ENCODE peak calls at places on chromosomes 2 and 18, in four cellular contexts. R is Karpas-422, I is astrocyte, C is IMR-90. T is an unnamed sample.

GRCh38 chr2:202035941-202036372 is 2.3 kb downstream of the FZD7 start:
- DNase-seq in R (no peak), I (peak), C (peak), T (no peak)

GRCh38 chr2:19758658-19759057 is 143.1 kb downstream of the TTC32 start:
- DNase-seq in I (no peak), C (no peak), R (no peak), T (no peak)

GRCh38 chr2:149050188-149050587 is 11.7 kb downstream of the LYPD6B start:
- DNase-seq in C (peak), I (peak), R (no peak), T (no peak)

GRCh38 chr2:139925903-139926302 is 1145.7 kb upstream of the NXPH2 start:
- DNase-seq in R (no peak), C (no peak), I (no peak), T (no peak)

GRCh38 chr2:40230717-40231300 is 221.1 kb downstream of the SLC8A1 start:
- DNase-seq in C (no peak), I (no peak), R (no peak), T (no peak)

GRCh38 chr18:55323051-55323994 is 264.7 kb downstream of the TCF4 start:
- DNase-seq in C (peak), R (peak), I (no peak), T (peak)

GRCh38 chr2:127094509-127095366 is 12.2 kb downstream of the BIN1 start:
- DNase-seq in I (peak), R (no peak), C (peak), T (no peak)

GRCh38 chr2:66569974-66570373 is 135.0 kb downstream of the MEIS1 start:
- DNase-seq in R (no peak), C (no peak), I (no peak), T (no peak)

GRCh38 chr2:657766-658165 is 19.4 kb downstream of the TMEM18 start:
- DNase-seq in R (no peak), C (no peak), I (no peak), T (no peak)

GRCh38 chr2:80326214-80326613 is 21.7 kb upstream of the LRRTM1 start:
- DNase-seq in I (peak), C (peak), R (peak), T (peak)

GRCh38 chr2:183244300-183244849 is 120.1 kb downstream of the NUP35 start:
- DNase-seq in C (no peak), R (no peak), I (no peak), T (no peak)

GRCh38 chr2:54808642-54809041 is 85.2 kb downstream of the EML6 start:
- DNase-seq in R (no peak), C (peak), I (no peak), T (no peak)

GRCh38 chr2:68732533-68732932 is 2.1 kb upstream of the ARHGAP25 start:
- DNase-seq in C (no peak), I (no peak), R (no peak), T (no peak)

GRCh38 chr2:68734688-68735525 is at the start of gene ARHGAP25:
- DNase-seq in R (peak), C (no peak), I (no peak), T (peak)

GRCh38 chr2:68736086-68736485 is 1.5 kb downstream of the ARHGAP25 start:
- DNase-seq in I (no peak), R (peak), C (no peak), T (no peak)

GRCh38 chr2:68733365-68733764 is 1.2 kb upstream of the ARHGAP25 start:
- DNase-seq in I (no peak), C (no peak), R (peak), T (no peak)

GRCh38 chr2:68734176-68734575 is 435 bp upstream of the ARHGAP25 start:
- DNase-seq in I (no peak), R (peak), C (no peak), T (no peak)
- H3K4me3 ChIP-seq in I (no peak), R (peak), C (no peak), T (peak)

GRCh38 chr2:177759443-177759842 is 313.1 kb downstream of the PDE11A start:
- DNase-seq in C (no peak), R (no peak), I (no peak), T (no peak)

GRCh38 chr2:177758591-177759371 is 313.8 kb downstream of the PDE11A start:
- DNase-seq in C (peak), R (peak), I (peak), T (no peak)

GRCh38 chr2:177767768-177768167 is 304.8 kb downstream of the PDE11A start:
- DNase-seq in C (no peak), I (no peak), R (no peak), T (no peak)

DNA sequence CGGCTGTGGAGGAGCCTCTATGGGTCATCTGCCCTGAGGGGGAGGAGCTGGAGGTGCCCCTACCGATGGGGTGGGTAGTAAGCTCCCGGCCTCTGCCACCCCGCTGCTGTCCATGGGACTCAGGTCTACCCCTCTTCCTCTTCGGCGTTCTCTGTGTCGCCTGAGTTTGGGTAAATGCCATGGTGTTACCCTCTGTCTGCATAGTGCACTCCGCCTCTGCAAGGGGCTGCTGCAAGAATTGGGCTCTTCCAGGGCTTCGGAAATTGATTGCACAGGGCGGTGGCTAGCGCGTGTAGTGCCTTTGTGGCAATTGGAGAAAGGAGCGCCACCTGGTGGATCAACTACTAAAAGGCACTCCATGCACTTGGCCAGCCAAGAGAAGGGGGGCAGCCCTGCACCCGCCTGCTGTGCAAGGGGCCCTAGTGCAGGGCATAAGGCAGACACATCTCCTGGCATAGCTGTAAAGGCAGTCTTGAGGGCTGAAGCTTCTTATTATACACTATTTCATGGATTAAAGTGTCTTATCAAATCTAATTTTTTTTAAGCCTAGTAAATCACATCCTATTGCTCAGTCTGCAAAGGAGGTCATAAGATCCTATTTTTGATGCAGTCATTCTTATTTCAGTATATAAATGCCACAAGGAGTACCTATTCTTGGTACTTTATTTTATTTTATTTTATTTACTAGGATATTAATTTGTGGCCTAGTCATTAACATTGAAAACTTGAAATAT is 308.9 kb downstream of the PDE11A start:
- DNase-seq in R (peak), C (peak), I (peak), T (peak)
- H2AFZ ChIP-seq in R (no peak), C (peak), I (peak), T (peak)

GRCh38 chr18:31100598-31101147 is 1.5 kb downstream of the DSC2 start:
- DNase-seq in R (no peak), I (no peak), C (no peak), T (no peak)

GRCh38 chr18:31101148-31102019 is 837 bp downstream of the DSC2 start:
- DNase-seq in I (no peak), C (no peak), R (no peak), T (no peak)

GRCh38 chr18:31097666-31098065 is 4.6 kb downstream of the DSC2 start:
- DNase-seq in I (no peak), R (no peak), C (no peak), T (no peak)

GRCh38 chr18:31098878-31099277 is 3.3 kb downstream of the DSC2 start:
- DNase-seq in C (no peak), R (no peak), I (no peak), T (no peak)

DNA sequence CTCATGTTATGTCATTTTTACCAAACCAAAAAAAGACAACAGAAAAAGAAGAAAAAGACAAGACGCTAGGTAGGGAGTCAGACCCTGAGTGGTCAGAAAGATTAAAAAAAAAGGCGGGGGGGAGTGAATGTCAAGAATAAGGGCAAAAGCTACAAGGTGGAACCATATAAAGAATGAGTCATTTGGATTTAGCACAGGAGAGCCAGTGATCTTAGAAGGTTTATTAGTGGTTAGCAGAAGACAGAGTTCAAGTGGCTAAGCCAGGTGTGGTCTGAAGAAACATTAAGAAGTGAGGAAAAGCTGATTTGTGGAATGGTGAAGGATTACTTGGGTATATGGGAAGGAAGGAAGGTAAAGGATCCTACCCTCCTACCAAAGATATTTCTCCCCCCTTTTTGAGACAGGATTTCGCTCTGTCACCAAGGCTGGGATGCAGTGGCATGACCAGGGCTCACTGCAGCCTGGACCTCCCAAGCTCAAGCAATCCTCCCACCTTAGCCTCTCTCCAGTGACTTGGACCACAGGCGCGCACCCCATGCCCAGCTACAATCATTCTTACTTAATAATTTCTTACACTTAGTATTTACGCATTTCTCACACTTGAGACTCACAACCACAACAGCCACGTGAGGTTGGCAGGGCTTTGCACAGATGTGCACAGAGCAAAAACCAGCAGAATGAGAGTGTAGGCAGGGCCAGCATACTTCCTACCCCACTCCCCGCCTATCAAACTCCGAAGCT is 2.6 kb downstream of the DSC2 start:
- DNase-seq in C (no peak), I (no peak), R (no peak), T (no peak)
- H3K4me3 ChIP-seq in C (no peak), I (no peak), R (no peak), T (no peak)

GRCh38 chr2:206349375-206349774 is 74.9 kb downstream of the ZDBF2 start:
- DNase-seq in R (no peak), I (no peak), C (no peak), T (no peak)

GRCh38 chr2:206353685-206354084 is 79.2 kb downstream of the ZDBF2 start:
- DNase-seq in C (no peak), R (peak), I (no peak), T (peak)

GRCh38 chr2:206354129-206354528 is 79.7 kb downstream of the ZDBF2 start:
- DNase-seq in I (no peak), C (no peak), R (no peak), T (peak)
- H2AFZ ChIP-seq in I (no peak), C (no peak), R (no peak), T (no peak)

GRCh38 chr18:79617521-79618500 is 61.8 kb upstream of the CTDP1 start:
- DNase-seq in C (no peak), R (no peak), I (no peak), T (no peak)

GRCh38 chr18:79614211-79615028 is 65.2 kb upstream of the CTDP1 start:
- DNase-seq in C (no peak), I (no peak), R (no peak), T (no peak)

GRCh38 chr18:79615586-79615985 is 64.0 kb upstream of the CTDP1 start:
- DNase-seq in I (no peak), C (no peak), R (no peak), T (no peak)

GRCh38 chr18:79615091-79615490 is 64.5 kb upstream of the CTDP1 start:
- DNase-seq in R (no peak), I (no peak), C (no peak), T (no peak)

GRCh38 chr18:79616651-79617518 is 62.7 kb upstream of the CTDP1 start:
- DNase-seq in C (peak), R (no peak), I (peak), T (no peak)
- H3K4me3 ChIP-seq in C (peak), R (no peak), I (peak), T (no peak)

GRCh38 chr2:7866825-7867224 is 815.0 kb upstream of the ID2 start:
- DNase-seq in C (no peak), I (no peak), R (no peak), T (no peak)
- H2AFZ ChIP-seq in C (no peak), I (no peak), R (peak), T (no peak)